ENCODE peak calls at places on chromosomes 6 and 20, in six cellular contexts. U is retinal pigment epithelial cell, D is heart right ventricle, B is neural crest cell, J is fibroblast of mammary gland, Z is pancreas. F is an unnamed sample.

GRCh38 chr6:3400162-3400561 is 56.7 kb downstream of the SLC22A23 start:
- DNase-seq in U (no peak), D (no peak), B (no peak), J (no peak), Z (no peak), F (no peak)

GRCh38 chr6:168789699-168790098 is 348.7 kb downstream of the SMOC2 start:
- DNase-seq in U (no peak), D (no peak), B (no peak), J (no peak), Z (no peak), F (no peak)

GRCh38 chr20:63858393-63859165 is 2.7 kb upstream of the ABHD16B start:
- DNase-seq in U (no peak), D (peak; percentile 85), B (no peak), J (peak; percentile 64), Z (no peak), F (no peak)

GRCh38 chr6:110201141-110201848 is 21.1 kb downstream of the CDC40 start:
- DNase-seq in U (no peak), D (no peak), B (no peak), J (no peak), Z (no peak), F (no peak)

GRCh38 chr20:50663095-50663821 is 28.1 kb downstream of the RIPOR3 start:
- DNase-seq in U (no peak), D (peak; percentile 30), B (no peak), J (no peak), Z (peak; percentile 75), F (no peak)

GRCh38 chr6:20875369-20875963 is 341.2 kb downstream of the CDKAL1 start:
- DNase-seq in U (no peak), D (no peak), B (peak; percentile 8), J (peak; percentile 58), Z (no peak), F (no peak)

GRCh38 chr6:117504478-117505144 is 22.1 kb downstream of the DCBLD1 start:
- DNase-seq in U (no peak), D (no peak), B (no peak), J (no peak), Z (no peak), F (no peak)

GRCh38 chr6:168192901-168193815 is 114.1 kb upstream of the FRMD1 start:
- DNase-seq in U (no peak), D (no peak), B (no peak), J (no peak), Z (no peak), F (peak; percentile 80)

GRCh38 chr6:113630365-113630737 is 226.8 kb upstream of the MARCKS start:
- DNase-seq in U (no peak), D (no peak), B (no peak), J (peak; percentile 58), Z (no peak), F (no peak)

GRCh38 chr6:63523630-63524029 is 48.6 kb upstream of the LOC128125822 start:
- DNase-seq in U (no peak), D (no peak), B (no peak), J (no peak), Z (no peak), F (no peak)

GRCh38 chr6:53790886-53791285 is 3.9 kb upstream of the LRRC1 start:
- DNase-seq in U (no peak), D (no peak), B (no peak), J (no peak), Z (no peak), F (no peak)

GRCh38 chr6:2514965-2515543 is 235.7 kb downstream of the MYLK4 start:
- DNase-seq in U (no peak), D (no peak), B (no peak), J (no peak), Z (no peak), F (no peak)

GRCh38 chr6:142316791-142317368 is 15.1 kb downstream of the ADGRG6 start:
- DNase-seq in U (no peak), D (no peak), B (no peak), J (no peak), Z (no peak), F (no peak)

GRCh38 chr6:108968325-108968724 is 120.1 kb downstream of the ARMC2 start:
- DNase-seq in U (no peak), D (no peak), B (no peak), J (no peak), Z (no peak), F (no peak)

GRCh38 chr6:167968091-167968490 is 29.4 kb upstream of the KIF25 start:
- DNase-seq in U (no peak), D (no peak), B (peak; percentile 28), J (peak; percentile 10), Z (no peak), F (no peak)

GRCh38 chr6:105587349-105588115 is 184.7 kb upstream of the PREP start:
- DNase-seq in U (no peak), D (no peak), B (no peak), J (peak; percentile 50), Z (no peak), F (no peak)

GRCh38 chr20:8322654-8323053 is 190.6 kb downstream of the PLCB1 start:
- DNase-seq in U (no peak), D (no peak), B (no peak), J (no peak), Z (no peak), F (no peak)

GRCh38 chr6:52365871-52366540 is 4.1 kb downstream of the PAQR8 start:
- DNase-seq in U (no peak), D (no peak), B (no peak), J (no peak), Z (no peak), F (no peak)

GRCh38 chr6:21149460-21149859 is 444.1 kb upstream of the SOX4 start:
- DNase-seq in U (no peak), D (no peak), B (no peak), J (peak; percentile 77), Z (no peak), F (no peak)

GRCh38 chr6:130869681-130870080 is 42.5 kb downstream of the SMLR1 start:
- DNase-seq in U (no peak), D (no peak), B (no peak), J (no peak), Z (no peak), F (no peak)

GRCh38 chr6:130870179-130870881 is 43.1 kb downstream of the SMLR1 start:
- DNase-seq in U (no peak), D (no peak), B (no peak), J (no peak), Z (no peak), F (no peak)

GRCh38 chr6:130872250-130873095 is 45.3 kb downstream of the SMLR1 start:
- DNase-seq in U (no peak), D (peak; percentile 66), B (peak; percentile 78), J (peak; percentile 56), Z (no peak), F (no peak)
- TF ChIP-seq CTCF in U (peak; percentile 98), D (peak; percentile 55), B (peak; percentile 92), J (peak; percentile 98), Z (peak; percentile 78), F (peak; percentile 95)

GRCh38 chr6:26270121-26270861 is 94.7 kb upstream of the BTN3A2 start:
- DNase-seq in U (no peak), D (no peak), B (no peak), J (peak; percentile 14), Z (no peak), F (no peak)
- TF ChIP-seq CTCF in U (peak; percentile 13), D (no peak), B (peak; percentile 20), J (no peak), Z (no peak), F (no peak)

GRCh38 chr6:150886155-150886554 is 20.7 kb downstream of the MTHFD1L start:
- DNase-seq in U (no peak), D (no peak), B (no peak), J (no peak), Z (no peak), F (no peak)
- TF ChIP-seq CTCF in U (no peak), D (no peak), B (no peak), J (no peak), Z (no peak), F (no peak)

GRCh38 chr20:41692479-41693135 is 74.4 kb upstream of the CHD6 start:
- DNase-seq in U (no peak), D (peak; percentile 89), B (peak; percentile 71), J (peak; percentile 62), Z (peak; percentile 93), F (no peak)

GRCh38 chr20:41694796-41695195 is 76.6 kb upstream of the CHD6 start:
- DNase-seq in U (no peak), D (no peak), B (no peak), J (no peak), Z (no peak), F (no peak)

GRCh38 chr20:41690702-41691101 is 72.5 kb upstream of the CHD6 start:
- DNase-seq in U (no peak), D (no peak), B (no peak), J (no peak), Z (no peak), F (no peak)

GRCh38 chr20:41696428-41696827 is 78.3 kb upstream of the CHD6 start:
- DNase-seq in U (no peak), D (no peak), B (no peak), J (peak; percentile 30), Z (no peak), F (no peak)

DNA sequence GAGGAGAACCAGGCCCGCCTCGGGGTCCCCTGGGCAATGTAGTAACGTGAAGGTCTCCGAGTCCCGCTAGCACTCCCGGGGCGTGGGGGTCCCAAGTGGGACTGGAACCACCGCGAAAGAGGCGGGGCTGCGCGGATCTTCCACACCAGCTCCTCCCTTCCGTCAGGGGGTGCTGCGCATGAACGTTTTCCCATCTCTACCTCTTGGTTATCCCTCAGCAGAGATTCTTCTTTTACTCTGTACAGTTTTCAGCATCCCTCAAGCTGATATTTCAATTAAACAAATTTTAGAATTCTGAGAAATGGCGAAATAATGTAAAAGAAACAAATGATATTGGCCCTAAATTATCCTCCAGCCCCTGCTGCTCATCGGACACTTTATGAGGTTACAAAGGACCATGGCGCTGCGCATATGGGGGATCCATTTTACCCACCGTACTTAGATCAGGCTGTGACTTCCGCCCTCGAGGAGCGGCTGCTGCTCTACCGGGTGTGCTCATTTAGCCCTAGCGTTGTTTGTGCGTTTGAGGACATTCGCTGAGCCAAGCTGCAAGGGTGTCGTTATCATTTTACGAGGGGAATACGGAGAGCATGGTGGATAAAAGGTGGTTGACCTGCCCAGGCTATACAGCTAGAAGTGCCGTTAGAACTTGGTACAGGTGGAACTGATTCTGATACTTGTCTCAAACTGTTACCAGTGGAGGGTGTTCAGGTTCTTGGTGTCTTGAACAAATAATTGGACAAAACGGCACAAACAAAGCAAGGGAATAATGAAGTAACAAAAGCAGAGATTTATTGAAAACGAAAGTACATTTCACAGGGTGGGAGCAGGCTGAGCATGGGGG is 75.2 kb upstream of the CHD6 start:
- DNase-seq in U (peak; percentile 66), D (peak; percentile 82), B (peak; percentile 69), J (peak; percentile 89), Z (peak; percentile 88), F (no peak)
- TF ChIP-seq CTCF in U (peak; percentile 50), D (no peak), B (peak; percentile 69), J (peak; percentile 19), Z (peak; percentile 13), F (peak; percentile 72)

GRCh38 chr6:161218222-161218621 is 55.6 kb downstream of the AGPAT4 start:
- DNase-seq in U (no peak), D (no peak), B (no peak), J (peak; percentile 36), Z (no peak), F (no peak)
- TF ChIP-seq CTCF in U (peak; percentile 25), D (no peak), B (no peak), J (peak; percentile 25), Z (no peak), F (peak; percentile 7)

F was measured in osteocyte.